ENCODE peak calls at places on chromosome 1, in five cellular contexts. One of them, this sample, is unnamed.

GRCh38 chr1:200107004-200107470 is 79.5 kb downstream of the NR5A2 start:
- DNase-seq in GM03348: no peak
- DNase-seq in activated CD8-positive, alpha-beta memory T cell treated with anti-CD3 and anti-CD28 coated beads, Interleukin-2, amount 50 U/mL, for 48 hours: no peak
- DNase-seq in dorsolateral prefrontal cortex: no peak
- DNase-seq in B cell: no peak
- DNase-seq in this sample: no peak

GRCh38 chr1:154941332-154941995 is 4.9 kb upstream of the PMVK start:
- DNase-seq in GM03348: no peak
- DNase-seq in activated CD8-positive, alpha-beta memory T cell treated with anti-CD3 and anti-CD28 coated beads, Interleukin-2, amount 50 U/mL, for 48 hours: no peak
- DNase-seq in dorsolateral prefrontal cortex: peak
- DNase-seq in B cell: no peak
- DNase-seq in this sample: no peak

GRCh38 chr1:95407864-95408291 is 173.9 kb downstream of the RWDD3 start:
- DNase-seq in GM03348: no peak
- DNase-seq in activated CD8-positive, alpha-beta memory T cell treated with anti-CD3 and anti-CD28 coated beads, Interleukin-2, amount 50 U/mL, for 48 hours: no peak
- DNase-seq in dorsolateral prefrontal cortex: peak
- DNase-seq in B cell: no peak
- DNase-seq in this sample: no peak

GRCh38 chr1:6487804-6488484 is 3.5 kb downstream of the PLEKHG5 start:
- DNase-seq in GM03348: no peak
- DNase-seq in activated CD8-positive, alpha-beta memory T cell treated with anti-CD3 and anti-CD28 coated beads, Interleukin-2, amount 50 U/mL, for 48 hours: no peak
- DNase-seq in dorsolateral prefrontal cortex: no peak
- DNase-seq in B cell: no peak
- DNase-seq in this sample: no peak

GRCh38 chr1:221035680-221036153 is 156.5 kb downstream of the HLX start:
- DNase-seq in GM03348: peak
- DNase-seq in activated CD8-positive, alpha-beta memory T cell treated with anti-CD3 and anti-CD28 coated beads, Interleukin-2, amount 50 U/mL, for 48 hours: no peak
- DNase-seq in dorsolateral prefrontal cortex: no peak
- DNase-seq in B cell: no peak
- DNase-seq in this sample: no peak

GRCh38 chr1:228151170-228151513 is 1.4 kb downstream of the GJC2 start:
- DNase-seq in GM03348: no peak
- DNase-seq in activated CD8-positive, alpha-beta memory T cell treated with anti-CD3 and anti-CD28 coated beads, Interleukin-2, amount 50 U/mL, for 48 hours: no peak
- DNase-seq in dorsolateral prefrontal cortex: no peak
- DNase-seq in B cell: peak
- DNase-seq in this sample: no peak

GRCh38 chr1:8423134-8423701 is 105.3 kb downstream of the SLC45A1 start:
- DNase-seq in GM03348: peak
- DNase-seq in activated CD8-positive, alpha-beta memory T cell treated with anti-CD3 and anti-CD28 coated beads, Interleukin-2, amount 50 U/mL, for 48 hours: peak
- DNase-seq in dorsolateral prefrontal cortex: no peak
- DNase-seq in B cell: no peak
- DNase-seq in this sample: no peak

GRCh38 chr1:234613128-234613875 is 3.3 kb upstream of the IRF2BP2 start:
- DNase-seq in GM03348: peak
- DNase-seq in activated CD8-positive, alpha-beta memory T cell treated with anti-CD3 and anti-CD28 coated beads, Interleukin-2, amount 50 U/mL, for 48 hours: no peak
- DNase-seq in dorsolateral prefrontal cortex: no peak
- DNase-seq in B cell: no peak
- DNase-seq in this sample: peak

GRCh38 chr1:27348861-27349783 is 7.3 kb downstream of the SYTL1 start:
- DNase-seq in GM03348: peak
- DNase-seq in activated CD8-positive, alpha-beta memory T cell treated with anti-CD3 and anti-CD28 coated beads, Interleukin-2, amount 50 U/mL, for 48 hours: no peak
- DNase-seq in dorsolateral prefrontal cortex: no peak
- DNase-seq in B cell: peak
- DNase-seq in this sample: no peak

GRCh38 chr1:29258974-29259801 is 22.9 kb downstream of the PTPRU start:
- DNase-seq in GM03348: no peak
- DNase-seq in activated CD8-positive, alpha-beta memory T cell treated with anti-CD3 and anti-CD28 coated beads, Interleukin-2, amount 50 U/mL, for 48 hours: no peak
- DNase-seq in dorsolateral prefrontal cortex: no peak
- DNase-seq in B cell: peak
- DNase-seq in this sample: no peak

GRCh38 chr1:31783846-31784245 is 19.7 kb upstream of the ADGRB2 start:
- DNase-seq in GM03348: no peak
- DNase-seq in activated CD8-positive, alpha-beta memory T cell treated with anti-CD3 and anti-CD28 coated beads, Interleukin-2, amount 50 U/mL, for 48 hours: no peak
- DNase-seq in dorsolateral prefrontal cortex: no peak
- DNase-seq in B cell: no peak
- DNase-seq in this sample: no peak

GRCh38 chr1:115062542-115063004 is 26.7 kb downstream of the TSPAN2 start:
- DNase-seq in GM03348: peak
- DNase-seq in activated CD8-positive, alpha-beta memory T cell treated with anti-CD3 and anti-CD28 coated beads, Interleukin-2, amount 50 U/mL, for 48 hours: peak
- DNase-seq in dorsolateral prefrontal cortex: no peak
- DNase-seq in B cell: peak
- DNase-seq in this sample: no peak

GRCh38 chr1:244599937-244600350 is 53.0 kb upstream of the DESI2 start:
- DNase-seq in GM03348: peak
- DNase-seq in activated CD8-positive, alpha-beta memory T cell treated with anti-CD3 and anti-CD28 coated beads, Interleukin-2, amount 50 U/mL, for 48 hours: no peak
- DNase-seq in dorsolateral prefrontal cortex: no peak
- DNase-seq in B cell: no peak
- DNase-seq in this sample: no peak

GRCh38 chr1:160472112-160472511 is 50.9 kb downstream of the SLAMF6 start:
- DNase-seq in GM03348: no peak
- DNase-seq in activated CD8-positive, alpha-beta memory T cell treated with anti-CD3 and anti-CD28 coated beads, Interleukin-2, amount 50 U/mL, for 48 hours: no peak
- DNase-seq in dorsolateral prefrontal cortex: no peak
- DNase-seq in B cell: no peak
- DNase-seq in this sample: no peak

GRCh38 chr1:69321311-69321710 is 246.4 kb upstream of the LRRC7 start:
- DNase-seq in GM03348: no peak
- DNase-seq in activated CD8-positive, alpha-beta memory T cell treated with anti-CD3 and anti-CD28 coated beads, Interleukin-2, amount 50 U/mL, for 48 hours: no peak
- DNase-seq in dorsolateral prefrontal cortex: no peak
- DNase-seq in B cell: no peak
- DNase-seq in this sample: no peak

GRCh38 chr1:200905411-200906052 is 10.8 kb downstream of the INAVA start:
- DNase-seq in GM03348: no peak
- DNase-seq in activated CD8-positive, alpha-beta memory T cell treated with anti-CD3 and anti-CD28 coated beads, Interleukin-2, amount 50 U/mL, for 48 hours: no peak
- DNase-seq in dorsolateral prefrontal cortex: no peak
- DNase-seq in B cell: no peak
- DNase-seq in this sample: no peak

GRCh38 chr1:46520063-46520911 is 30.7 kb downstream of the DMBX1 start:
- DNase-seq in GM03348: peak
- DNase-seq in activated CD8-positive, alpha-beta memory T cell treated with anti-CD3 and anti-CD28 coated beads, Interleukin-2, amount 50 U/mL, for 48 hours: no peak
- DNase-seq in dorsolateral prefrontal cortex: no peak
- DNase-seq in B cell: no peak
- DNase-seq in this sample: no peak

GRCh38 chr1:14027099-14027498 is 327.1 kb downstream of the PRDM2 start:
- DNase-seq in GM03348: no peak
- DNase-seq in activated CD8-positive, alpha-beta memory T cell treated with anti-CD3 and anti-CD28 coated beads, Interleukin-2, amount 50 U/mL, for 48 hours: no peak
- DNase-seq in dorsolateral prefrontal cortex: peak
- DNase-seq in B cell: no peak
- DNase-seq in this sample: no peak

GRCh38 chr1:1899266-1899966 is 8.5 kb upstream of the GNB1 start:
- DNase-seq in GM03348: no peak
- DNase-seq in activated CD8-positive, alpha-beta memory T cell treated with anti-CD3 and anti-CD28 coated beads, Interleukin-2, amount 50 U/mL, for 48 hours: peak
- DNase-seq in dorsolateral prefrontal cortex: no peak
- DNase-seq in B cell: peak
- DNase-seq in this sample: no peak

GRCh38 chr1:213122514-213122929 is 71.5 kb downstream of the RPS6KC1 start:
- DNase-seq in GM03348: peak
- DNase-seq in activated CD8-positive, alpha-beta memory T cell treated with anti-CD3 and anti-CD28 coated beads, Interleukin-2, amount 50 U/mL, for 48 hours: no peak
- DNase-seq in dorsolateral prefrontal cortex: no peak
- DNase-seq in B cell: no peak
- DNase-seq in this sample: no peak

GRCh38 chr1:201213926-201214325 is 23.3 kb downstream of the IGFN1 start:
- DNase-seq in GM03348: no peak
- DNase-seq in activated CD8-positive, alpha-beta memory T cell treated with anti-CD3 and anti-CD28 coated beads, Interleukin-2, amount 50 U/mL, for 48 hours: peak
- DNase-seq in dorsolateral prefrontal cortex: peak
- DNase-seq in B cell: no peak
- DNase-seq in this sample: no peak

GRCh38 chr1:229716692-229717091 is 90.6 kb downstream of the URB2 start:
- DNase-seq in GM03348: no peak
- DNase-seq in activated CD8-positive, alpha-beta memory T cell treated with anti-CD3 and anti-CD28 coated beads, Interleukin-2, amount 50 U/mL, for 48 hours: no peak
- DNase-seq in dorsolateral prefrontal cortex: no peak
- DNase-seq in B cell: no peak
- DNase-seq in this sample: no peak

GRCh38 chr1:247173431-247173830 is 1.6 kb upstream of the ZNF124 start:
- DNase-seq in GM03348: no peak
- DNase-seq in activated CD8-positive, alpha-beta memory T cell treated with anti-CD3 and anti-CD28 coated beads, Interleukin-2, amount 50 U/mL, for 48 hours: no peak
- DNase-seq in dorsolateral prefrontal cortex: no peak
- DNase-seq in B cell: no peak
- DNase-seq in this sample: no peak

GRCh38 chr1:16141573-16142336 is 14.1 kb downstream of the EPHA2 start:
- DNase-seq in GM03348: no peak
- DNase-seq in activated CD8-positive, alpha-beta memory T cell treated with anti-CD3 and anti-CD28 coated beads, Interleukin-2, amount 50 U/mL, for 48 hours: no peak
- DNase-seq in dorsolateral prefrontal cortex: peak
- DNase-seq in B cell: no peak
- DNase-seq in this sample: no peak

GRCh38 chr1:170660281-170660713 is 3.6 kb upstream of the PRRX1 start:
- DNase-seq in GM03348: no peak
- DNase-seq in activated CD8-positive, alpha-beta memory T cell treated with anti-CD3 and anti-CD28 coated beads, Interleukin-2, amount 50 U/mL, for 48 hours: no peak
- DNase-seq in dorsolateral prefrontal cortex: no peak
- DNase-seq in B cell: no peak
- DNase-seq in this sample: no peak

GRCh38 chr1:31238986-31239613 is 587 bp downstream of the NKAIN1 start:
- DNase-seq in GM03348: no peak
- DNase-seq in activated CD8-positive, alpha-beta memory T cell treated with anti-CD3 and anti-CD28 coated beads, Interleukin-2, amount 50 U/mL, for 48 hours: no peak
- DNase-seq in dorsolateral prefrontal cortex: no peak
- DNase-seq in B cell: peak
- DNase-seq in this sample: no peak